ENCODE peak calls at places on chromosomes 13 and 19, in ten cellular contexts. H is sigmoid colon, O is transverse colon, B is breast epithelium, U is testis, L is uterus, P is endothelial cell of umbilical vein, J is Peyer's patch, I is K562, W is ovary. N is an unnamed sample.

GRCh38 chr13:33626407-33626806 is 191.5 kb upstream of the RFC3 start:
- DNase-seq in H (no peak), O (no peak), B (no peak), U (no peak), L (no peak), P (no peak), J (no peak), I (no peak), W (no peak), N (no peak)

GRCh38 chr13:59494560-59494970 is 669.2 kb downstream of the DIAPH3 start:
- DNase-seq in H (peak), O (no peak), B (no peak), U (peak), L (no peak), P (peak), J (no peak), I (peak), W (no peak), N (peak)

GRCh38 chr19:30307191-30307974 is 64.8 kb upstream of the ZNF536 start:
- DNase-seq in H (no peak), O (no peak), B (no peak), U (no peak), L (no peak), P (no peak), J (no peak), I (no peak), W (no peak), N (no peak)

GRCh38 chr19:45419396-45419795 is 4.3 kb downstream of the ERCC1 start:
- DNase-seq in H (no peak), O (peak), B (no peak), U (no peak), L (no peak), P (no peak), J (peak), I (no peak), W (no peak), N (no peak)

GRCh38 chr19:2271516-2272103 is 10.4 kb downstream of the PEAK3 start:
- DNase-seq in H (no peak), O (peak), B (no peak), U (no peak), L (peak), P (no peak), J (no peak), I (no peak), W (no peak), N (peak)

GRCh38 chr13:38686635-38687245 is at the start of gene FREM2:
- DNase-seq in H (peak), O (peak), B (peak), U (peak), L (no peak), P (no peak), J (no peak), I (no peak), W (peak), N (peak)

GRCh38 chr13:28099396-28100148 is 804 bp downstream of the FLT3 start:
- DNase-seq in H (no peak), O (no peak), B (no peak), U (no peak), L (no peak), P (no peak), J (no peak), I (no peak), W (no peak), N (no peak)

GRCh38 chr13:77415253-77416127 is 88.6 kb upstream of the MYCBP2 start:
- DNase-seq in H (no peak), O (no peak), B (no peak), U (no peak), L (no peak), P (no peak), J (no peak), I (no peak), W (no peak), N (no peak)

GRCh38 chr19:1068111-1069001 is 1.4 kb downstream of the ARHGAP45 start:
- DNase-seq in H (no peak), O (peak), B (no peak), U (no peak), L (no peak), P (no peak), J (peak), I (no peak), W (no peak), N (peak)

GRCh38 chr13:98576215-98576945 is 527 bp downstream of the STK24 start:
- DNase-seq in H (peak), O (peak), B (peak), U (peak), L (peak), P (peak), J (peak), I (peak), W (peak), N (peak)

GRCh38 chr19:15249912-15250634 is 17.8 kb upstream of the EPHX3 start:
- DNase-seq in H (peak), O (no peak), B (peak), U (peak), L (peak), P (peak), J (no peak), I (no peak), W (peak), N (peak)

GRCh38 chr19:13906525-13906904 is 514 bp downstream of the CC2D1A start:
- DNase-seq in H (no peak), O (peak), B (no peak), U (peak), L (no peak), P (no peak), J (peak), I (no peak), W (no peak), N (no peak)

GRCh38 chr19:13788991-13789390 is 6.3 kb upstream of the ZSWIM4 start:
- DNase-seq in H (no peak), O (peak), B (peak), U (no peak), L (no peak), P (no peak), J (peak), I (no peak), W (no peak), N (no peak)

GRCh38 chr13:30739646-30740642 is 4.6 kb downstream of the ALOX5AP start:
- DNase-seq in H (no peak), O (no peak), B (no peak), U (no peak), L (no peak), P (peak), J (peak), I (no peak), W (no peak), N (no peak)

GRCh38 chr19:45809643-45810159 is 5.4 kb downstream of the RSPH6A start:
- DNase-seq in H (no peak), O (no peak), B (no peak), U (no peak), L (no peak), P (peak), J (no peak), I (peak), W (no peak), N (no peak)

GRCh38 chr13:61600360-61601033 is 184.8 kb upstream of the PCDH20 start:
- DNase-seq in H (peak), O (no peak), B (no peak), U (no peak), L (no peak), P (no peak), J (no peak), I (no peak), W (no peak), N (no peak)

GRCh38 chr13:42524487-42525034 is 49.4 kb upstream of the TNFSF11 start:
- DNase-seq in H (no peak), O (no peak), B (no peak), U (no peak), L (no peak), P (no peak), J (no peak), I (no peak), W (no peak), N (no peak)

GRCh38 chr19:38839816-38840582 is 8.4 kb upstream of the ECH1 start:
- DNase-seq in H (no peak), O (no peak), B (no peak), U (no peak), L (no peak), P (no peak), J (no peak), I (no peak), W (no peak), N (no peak)

GRCh38 chr19:55694656-55695491 is 19.8 kb downstream of the EPN1 start:
- DNase-seq in H (peak), O (no peak), B (no peak), U (no peak), L (no peak), P (no peak), J (no peak), I (no peak), W (no peak), N (peak)

GRCh38 chr13:109156181-109156935 is 526.9 kb downstream of the MYO16 start:
- DNase-seq in H (no peak), O (no peak), B (no peak), U (no peak), L (no peak), P (peak), J (no peak), I (no peak), W (no peak), N (no peak)

GRCh38 chr19:58268344-58268743 is 10.4 kb upstream of the ZNF8 start:
- DNase-seq in H (no peak), O (no peak), B (no peak), U (no peak), L (no peak), P (no peak), J (no peak), I (no peak), W (no peak), N (no peak)

GRCh38 chr19:21482863-21483276 is 22.5 kb upstream of the ZNF429 start:
- DNase-seq in H (peak), O (peak), B (peak), U (peak), L (peak), P (peak), J (peak), I (peak), W (peak), N (peak)

GRCh38 chr13:41356788-41357187 is 45.7 kb downstream of the NAA16 start:
- DNase-seq in H (no peak), O (no peak), B (no peak), U (no peak), L (no peak), P (peak), J (no peak), I (no peak), W (no peak), N (no peak)

GRCh38 chr19:48493718-48494515 is 17.7 kb downstream of the LMTK3 start:
- DNase-seq in H (no peak), O (no peak), B (no peak), U (no peak), L (no peak), P (no peak), J (no peak), I (peak), W (peak), N (no peak)

GRCh38 chr19:17510220-17510993 is 1.0 kb upstream of the PGLS start:
- DNase-seq in H (no peak), O (no peak), B (no peak), U (no peak), L (no peak), P (peak), J (no peak), I (no peak), W (no peak), N (no peak)

GRCh38 chr19:45569619-45570421 is 14.8 kb downstream of the OPA3 start:
- DNase-seq in H (no peak), O (peak), B (no peak), U (peak), L (no peak), P (peak), J (peak), I (peak), W (no peak), N (peak)

GRCh38 chr19:1923319-1923718 is 17.7 kb upstream of the CSNK1G2 start:
- DNase-seq in H (no peak), O (no peak), B (no peak), U (no peak), L (no peak), P (no peak), J (peak), I (no peak), W (no peak), N (no peak)

GRCh38 chr13:94548382-94549240 is 47.3 kb downstream of the TGDS start:
- DNase-seq in H (peak), O (peak), B (peak), U (peak), L (peak), P (no peak), J (peak), I (no peak), W (peak), N (peak)

GRCh38 chr19:19134687-19135158 is 3.6 kb downstream of the TMEM161A start:
- DNase-seq in H (no peak), O (no peak), B (no peak), U (peak), L (no peak), P (no peak), J (no peak), I (peak), W (no peak), N (peak)

GRCh38 chr13:56338421-56338820 is 802.3 kb upstream of the PRR20A start:
- DNase-seq in H (no peak), O (no peak), B (no peak), U (no peak), L (no peak), P (no peak), J (no peak), I (no peak), W (no peak), N (no peak)

GRCh38 chr19:55014714-55015113 is 23.4 kb downstream of the GP6 start:
- DNase-seq in H (peak), O (no peak), B (no peak), U (no peak), L (peak), P (peak), J (no peak), I (peak), W (no peak), N (no peak)

GRCh38 chr13:52779028-52779612 is 39.5 kb upstream of the CNMD start:
- DNase-seq in H (no peak), O (no peak), B (no peak), U (no peak), L (no peak), P (no peak), J (no peak), I (no peak), W (no peak), N (no peak)

GRCh38 chr19:8143041-8143440 is 6.4 kb downstream of the FBN3 start:
- DNase-seq in H (no peak), O (no peak), B (no peak), U (no peak), L (no peak), P (no peak), J (no peak), I (no peak), W (no peak), N (no peak)

GRCh38 chr13:65966991-65967451 is 1263.1 kb downstream of the PCDH9 start:
- DNase-seq in H (no peak), O (no peak), B (no peak), U (peak), L (no peak), P (peak), J (no peak), I (no peak), W (no peak), N (no peak)

GRCh38 chr13:68190826-68191225 is 960.7 kb upstream of the PCDH9 start:
- DNase-seq in H (no peak), O (no peak), B (no peak), U (no peak), L (no peak), P (no peak), J (no peak), I (no peak), W (no peak), N (no peak)

GRCh38 chr13:101452519-101453485 is at the start of gene ITGBL1:
- DNase-seq in H (no peak), O (no peak), B (no peak), U (no peak), L (no peak), P (peak), J (no peak), I (no peak), W (no peak), N (no peak)

GRCh38 chr13:50124536-50125305 is 109.5 kb downstream of the KCNRG start:
- DNase-seq in H (peak), O (peak), B (no peak), U (peak), L (peak), P (no peak), J (peak), I (peak), W (peak), N (peak)
- TF ChIP-seq POLR2A in H (no peak), O (no peak), B (no peak), U (no peak), L (no peak), P (no peak), J (no peak), I (peak), W (no peak), N (no peak)

GRCh38 chr19:9839415-9839814 is 4.3 kb downstream of the PIN1 start:
- DNase-seq in H (no peak), O (no peak), B (no peak), U (peak), L (no peak), P (no peak), J (no peak), I (no peak), W (no peak), N (no peak)

GRCh38 chr19:9835507-9835949 is 410 bp downstream of the PIN1 start:
- DNase-seq in H (no peak), O (peak), B (no peak), U (no peak), L (no peak), P (no peak), J (no peak), I (no peak), W (no peak), N (peak)

GRCh38 chr19:9836021-9836420 is 903 bp downstream of the PIN1 start:
- DNase-seq in H (no peak), O (no peak), B (no peak), U (peak), L (no peak), P (no peak), J (no peak), I (no peak), W (no peak), N (no peak)

GRCh38 chr19:9834726-9835506 is at the start of gene PIN1:
- DNase-seq in H (peak), O (peak), B (peak), U (peak), L (peak), P (peak), J (peak), I (peak), W (peak), N (peak)

DNA sequence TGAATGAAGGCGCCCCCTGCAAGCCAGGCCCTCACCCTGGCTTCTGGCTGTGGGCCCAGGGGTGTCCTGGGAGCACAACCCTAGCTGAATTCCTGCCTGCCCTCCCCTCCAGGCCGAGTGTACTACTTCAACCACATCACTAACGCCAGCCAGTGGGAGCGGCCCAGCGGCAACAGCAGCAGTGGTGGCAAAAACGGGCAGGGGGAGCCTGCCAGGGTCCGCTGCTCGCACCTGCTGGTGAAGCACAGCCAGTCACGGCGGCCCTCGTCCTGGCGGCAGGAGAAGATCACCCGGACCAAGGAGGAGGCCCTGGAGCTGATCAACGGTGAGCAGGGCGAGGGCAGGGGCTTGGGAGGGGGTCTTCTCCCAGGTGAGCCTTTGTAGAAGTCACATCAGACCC is 3.2 kb downstream of the PIN1 start:
- DNase-seq in H (no peak), O (no peak), B (no peak), U (no peak), L (no peak), P (no peak), J (no peak), I (no peak), W (no peak), N (no peak)
- TF ChIP-seq CTCF in H (no peak), O (no peak), B (no peak), U (no peak), L (no peak), P (no peak), J (no peak), I (no peak), W (no peak), N (no peak)

GRCh38 chr19:49555600-49556411 is 24.6 kb downstream of the NOSIP start:
- DNase-seq in H (peak), O (peak), B (no peak), U (peak), L (peak), P (peak), J (peak), I (peak), W (peak), N (peak)

GRCh38 chr19:49556412-49557398 is 23.7 kb downstream of the NOSIP start:
- DNase-seq in H (no peak), O (no peak), B (no peak), U (no peak), L (no peak), P (no peak), J (no peak), I (no peak), W (peak), N (peak)

GRCh38 chr19:49552749-49553148 is 24.9 kb downstream of the RCN3 start:
- DNase-seq in H (no peak), O (no peak), B (no peak), U (no peak), L (no peak), P (no peak), J (no peak), I (no peak), W (no peak), N (no peak)

GRCh38 chr19:49553451-49554271 is 25.9 kb downstream of the RCN3 start:
- DNase-seq in H (no peak), O (peak), B (no peak), U (no peak), L (no peak), P (peak), J (no peak), I (no peak), W (no peak), N (no peak)

DNA sequence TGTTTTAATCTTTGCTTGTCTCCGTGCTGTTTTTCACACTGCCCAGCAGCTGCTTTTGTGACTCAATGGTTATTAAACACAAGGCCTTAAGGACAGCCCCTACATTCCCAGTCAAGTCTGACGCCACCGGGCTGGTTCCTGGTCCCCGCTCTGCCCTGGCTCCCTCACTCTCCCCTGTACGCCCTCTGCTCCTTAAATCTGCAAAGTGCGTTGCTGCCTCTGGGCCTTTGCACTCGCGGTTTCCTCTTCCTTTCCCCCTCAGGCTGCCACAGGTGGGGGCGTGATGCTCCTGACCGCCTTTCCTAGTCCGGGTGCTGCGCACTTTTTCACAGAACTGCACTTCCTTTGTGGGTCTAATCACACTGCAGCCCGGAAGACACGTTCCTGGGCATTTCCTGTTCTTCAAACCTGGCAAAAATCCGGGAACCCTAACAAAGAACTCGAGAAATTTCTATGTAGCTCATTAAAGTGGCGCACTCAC is 25.6 kb downstream of the NOSIP start:
- DNase-seq in H (no peak), O (peak), B (no peak), U (no peak), L (peak), P (peak), J (peak), I (no peak), W (no peak), N (peak)
- H3K27ac ChIP-seq in H (peak), O (peak), B (peak), U (peak), L (peak), P (peak), J (peak), I (no peak), W (no peak), N (peak)

GRCh38 chr13:43544011-43544410 is 242.8 kb downstream of the ENOX1 start:
- DNase-seq in H (peak), O (no peak), B (no peak), U (no peak), L (peak), P (no peak), J (no peak), I (no peak), W (no peak), N (no peak)
- TF ChIP-seq POLR2A in H (no peak), O (no peak), B (no peak), U (no peak), L (no peak), P (no peak), J (no peak), I (no peak), W (no peak), N (no peak)

DNA sequence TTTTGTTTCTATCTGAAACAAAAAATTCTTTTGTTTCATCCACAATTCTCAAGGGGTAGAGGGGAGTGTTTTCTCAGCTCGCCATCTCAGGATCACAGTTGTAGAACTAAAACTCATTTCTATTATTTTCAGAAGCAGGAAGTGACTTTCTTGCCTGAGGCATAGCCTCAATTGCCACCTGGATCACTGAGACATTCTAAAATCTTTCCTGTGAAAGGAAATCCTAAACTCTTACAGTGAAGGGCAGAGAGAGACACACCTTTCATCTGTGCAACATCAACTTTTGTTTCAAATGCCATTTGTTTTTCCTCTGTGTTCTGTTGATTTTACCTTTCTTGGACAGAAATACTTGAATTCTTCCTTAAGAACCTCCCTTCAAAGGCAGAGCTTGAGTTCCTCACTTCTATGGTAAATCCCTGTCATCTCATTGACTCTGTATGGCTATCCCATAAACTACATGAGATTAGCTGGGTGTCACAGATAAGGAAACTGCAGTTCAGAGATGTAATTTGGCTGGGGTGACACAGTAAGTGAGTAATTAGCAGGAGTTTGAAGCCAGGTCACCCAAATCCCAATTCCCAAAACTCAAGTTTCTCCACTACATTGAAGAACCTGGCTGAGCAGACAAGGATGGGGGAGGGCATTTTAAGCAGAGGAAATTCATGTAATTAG is 224.4 kb upstream of the HTR2A start:
- DNase-seq in H (no peak), O (no peak), B (no peak), U (no peak), L (no peak), P (no peak), J (no peak), I (peak), W (no peak), N (no peak)
- TF ChIP-seq CTCF in H (no peak), O (no peak), B (no peak), U (no peak), L (no peak), P (no peak), J (no peak), I (no peak), W (no peak), N (no peak)

GRCh38 chr19:10701955-10702307 is 692 bp downstream of the QTRT1 start:
- DNase-seq in H (no peak), O (peak), B (no peak), U (peak), L (no peak), P (peak), J (peak), I (peak), W (no peak), N (no peak)
- H3K27ac ChIP-seq in H (peak), O (peak), B (no peak), U (no peak), L (no peak), P (peak), J (peak), I (peak), W (no peak), N (peak)

N was measured in heart left ventricle.